ENCODE peak calls at places on chromosomes 5 and 9, in ten cellular contexts. Z is H1, A is GM12892, J is spleen, K is HCT116, V is GM23338, R is upper lobe of left lung, P is SK-N-SH, H is prostate gland, M is breast epithelium. W is an unnamed sample.

GRCh38 chr9:69149321-69149807 is 24.7 kb upstream of the TJP2 start:
- DNase-seq in Z (no peak), A (no peak), J (no peak), K (no peak), V (peak), R (no peak), P (no peak), H (no peak), M (no peak), W (no peak)

GRCh38 chr9:74872619-74873233 is 15.0 kb downstream of the TRPM6 start:
- DNase-seq in Z (no peak), A (no peak), J (no peak), K (no peak), V (no peak), R (no peak), P (no peak), H (no peak), M (no peak), W (no peak)

GRCh38 chr5:140311011-140311467 is 8.1 kb upstream of the PFDN1 start:
- DNase-seq in Z (no peak), A (no peak), J (no peak), K (no peak), V (no peak), R (no peak), P (no peak), H (no peak), M (no peak), W (no peak)

GRCh38 chr9:126379661-126380365 is 53.2 kb downstream of the MVB12B start:
- DNase-seq in Z (no peak), A (no peak), J (no peak), K (no peak), V (no peak), R (no peak), P (no peak), H (no peak), M (no peak), W (no peak)

GRCh38 chr9:111037744-111038335 is 430 bp downstream of the LPAR1 start:
- DNase-seq in Z (no peak), A (peak), J (peak), K (peak), V (peak), R (peak), P (peak), H (peak), M (peak), W (peak)

GRCh38 chr9:100581661-100582060 is 3.8 kb downstream of the CAVIN4 start:
- DNase-seq in Z (no peak), A (no peak), J (no peak), K (no peak), V (no peak), R (no peak), P (no peak), H (no peak), M (no peak), W (no peak)

GRCh38 chr5:38757451-38758245 is 88.2 kb upstream of the OSMR start:
- DNase-seq in Z (no peak), A (no peak), J (no peak), K (no peak), V (no peak), R (no peak), P (no peak), H (peak), M (no peak), W (no peak)

GRCh38 chr5:51559390-51559789 is 176.1 kb downstream of the ISL1 start:
- DNase-seq in Z (no peak), A (no peak), J (no peak), K (no peak), V (no peak), R (no peak), P (peak), H (no peak), M (no peak), W (no peak)

GRCh38 chr9:99112750-99113417 is 8.0 kb downstream of the TGFBR1 start:
- DNase-seq in Z (no peak), A (no peak), J (no peak), K (no peak), V (peak), R (no peak), P (no peak), H (no peak), M (no peak), W (no peak)

GRCh38 chr5:157670662-157671591 is at the start of gene C5orf52:
- DNase-seq in Z (no peak), A (peak), J (peak), K (no peak), V (peak), R (peak), P (peak), H (peak), M (no peak), W (peak)

GRCh38 chr5:43161244-43161643 is 30.8 kb upstream of the NIM1K start:
- DNase-seq in Z (no peak), A (no peak), J (no peak), K (no peak), V (no peak), R (no peak), P (no peak), H (no peak), M (no peak), W (no peak)

GRCh38 chr5:55568629-55569512 is 34.1 kb upstream of the PLPP1 start:
- DNase-seq in Z (no peak), A (no peak), J (no peak), K (no peak), V (peak), R (no peak), P (no peak), H (no peak), M (no peak), W (no peak)

GRCh38 chr9:88533951-88534455 is 975 bp upstream of the NXNL2 start:
- DNase-seq in Z (no peak), A (no peak), J (peak), K (no peak), V (peak), R (peak), P (no peak), H (no peak), M (no peak), W (peak)

GRCh38 chr5:141192110-141192725 is at the start of gene PCDHB10:
- DNase-seq in Z (no peak), A (no peak), J (no peak), K (peak), V (peak), R (no peak), P (peak), H (no peak), M (no peak), W (peak)

GRCh38 chr5:108818613-108819272 is 71.0 kb downstream of the FER start:
- DNase-seq in Z (no peak), A (no peak), J (no peak), K (no peak), V (no peak), R (no peak), P (no peak), H (no peak), M (no peak), W (no peak)

GRCh38 chr9:99556998-99557397 is 264.7 kb upstream of the NR4A3 start:
- DNase-seq in Z (no peak), A (no peak), J (no peak), K (no peak), V (no peak), R (no peak), P (no peak), H (no peak), M (no peak), W (no peak)

GRCh38 chr9:98248737-98249474 is 6.5 kb downstream of the TBC1D2 start:
- DNase-seq in Z (no peak), A (no peak), J (peak), K (no peak), V (no peak), R (peak), P (no peak), H (peak), M (no peak), W (peak)

GRCh38 chr9:131393622-131394463 is at the start of gene PRRC2B:
- DNase-seq in Z (peak), A (peak), J (peak), K (peak), V (peak), R (peak), P (peak), H (peak), M (peak), W (peak)

GRCh38 chr5:172683696-172684464 is 42.8 kb downstream of the NEURL1B start:
- DNase-seq in Z (no peak), A (no peak), J (peak), K (no peak), V (peak), R (peak), P (no peak), H (no peak), M (no peak), W (no peak)

GRCh38 chr5:59759600-59760357 is 133.7 kb downstream of the PDE4D start:
- DNase-seq in Z (no peak), A (no peak), J (no peak), K (no peak), V (peak), R (no peak), P (no peak), H (no peak), M (no peak), W (no peak)

GRCh38 chr5:41869150-41869738 is 981 bp downstream of the OXCT1 start:
- DNase-seq in Z (no peak), A (peak), J (peak), K (no peak), V (peak), R (peak), P (peak), H (peak), M (peak), W (peak)

GRCh38 chr9:68778635-68779034 is 73.6 kb downstream of the PIP5K1B start:
- DNase-seq in Z (no peak), A (no peak), J (no peak), K (no peak), V (no peak), R (no peak), P (no peak), H (no peak), M (no peak), W (no peak)

GRCh38 chr5:144583493-144584154 is 413.0 kb downstream of the KCTD16 start:
- DNase-seq in Z (no peak), A (no peak), J (no peak), K (no peak), V (peak), R (no peak), P (no peak), H (no peak), M (no peak), W (no peak)

GRCh38 chr5:181163487-181164075 is 16.2 kb downstream of the OR2V2 start:
- DNase-seq in Z (no peak), A (no peak), J (no peak), K (no peak), V (peak), R (no peak), P (no peak), H (no peak), M (no peak), W (no peak)

GRCh38 chr5:121988443-121988842 is 26.7 kb downstream of the SRFBP1 start:
- DNase-seq in Z (no peak), A (no peak), J (no peak), K (no peak), V (no peak), R (no peak), P (no peak), H (no peak), M (no peak), W (no peak)

GRCh38 chr5:174306345-174307030 is 261.0 kb downstream of the NSG2 start:
- DNase-seq in Z (no peak), A (no peak), J (no peak), K (no peak), V (no peak), R (no peak), P (no peak), H (no peak), M (no peak), W (no peak)

GRCh38 chr5:162558120-162558519 is 490.5 kb downstream of the GABRG2 start:
- DNase-seq in Z (no peak), A (no peak), J (no peak), K (no peak), V (no peak), R (no peak), P (no peak), H (no peak), M (no peak), W (no peak)

GRCh38 chr9:35812025-35812602 is at the start of gene SPAG8:
- DNase-seq in Z (peak), A (peak), J (peak), K (peak), V (peak), R (peak), P (peak), H (peak), M (peak), W (peak)

GRCh38 chr9:35814841-35815543 is at the start of gene HINT2:
- DNase-seq in Z (peak), A (peak), J (peak), K (peak), V (peak), R (peak), P (peak), H (peak), M (peak), W (peak)

GRCh38 chr9:35813434-35814105 is 1.3 kb downstream of the HINT2 start:
- DNase-seq in Z (no peak), A (no peak), J (no peak), K (peak), V (peak), R (no peak), P (peak), H (no peak), M (no peak), W (no peak)

GRCh38 chr9:35816708-35817107 is 1.9 kb upstream of the HINT2 start:
- DNase-seq in Z (no peak), A (no peak), J (no peak), K (no peak), V (peak), R (no peak), P (peak), H (no peak), M (no peak), W (no peak)

DNA sequence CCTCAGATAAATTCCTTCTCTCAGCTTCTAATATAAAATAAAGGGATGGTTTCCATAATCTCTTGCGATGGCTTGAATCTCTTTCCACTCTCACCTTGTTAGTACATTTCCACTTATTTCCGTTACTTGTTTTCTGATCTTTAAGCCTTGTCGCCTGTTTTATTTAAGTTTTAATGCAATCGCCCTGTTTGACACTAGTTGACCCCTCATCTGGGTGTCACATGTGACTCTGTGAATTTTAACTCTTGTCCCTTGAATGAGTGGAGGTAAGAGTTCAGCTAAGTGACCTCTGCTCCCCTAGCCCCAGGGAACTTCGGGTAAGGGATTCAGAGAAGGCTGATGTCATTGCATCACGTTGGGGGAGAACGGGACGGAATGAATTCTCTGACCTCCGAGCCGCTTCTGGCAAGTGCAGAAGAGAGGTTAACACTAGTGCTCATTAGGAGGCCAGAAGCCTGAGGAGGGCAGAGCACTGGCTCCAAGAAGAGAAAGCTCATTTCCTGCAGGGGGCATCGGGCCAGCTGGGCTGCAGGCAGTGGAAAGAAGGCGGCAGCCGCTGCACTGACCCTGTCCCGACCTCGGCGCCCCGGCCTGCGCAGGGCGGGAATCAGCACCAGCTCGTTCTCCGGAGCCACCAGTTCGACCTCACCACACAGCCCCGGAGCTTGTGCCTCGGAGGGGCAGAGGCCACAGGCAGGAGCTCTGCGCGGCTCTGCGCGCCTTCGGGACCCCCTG is 569 bp downstream of the HINT2 start:
- DNase-seq in Z (no peak), A (peak), J (peak), K (no peak), V (peak), R (no peak), P (peak), H (peak), M (peak), W (peak)
- TF ChIP-seq POLR2AphosphoS5 in Z (peak), A (no peak), J (no peak), K (no peak), V (no peak), R (no peak), P (no peak), H (no peak), M (no peak), W (peak)

GRCh38 chr9:120900821-120901220 is 23.8 kb upstream of the PHF19 start:
- DNase-seq in Z (no peak), A (no peak), J (no peak), K (no peak), V (no peak), R (no peak), P (no peak), H (no peak), M (no peak), W (no peak)

GRCh38 chr9:120902286-120902685 is 24.3 kb downstream of the TRAF1 start:
- DNase-seq in Z (no peak), A (no peak), J (no peak), K (no peak), V (no peak), R (no peak), P (no peak), H (no peak), M (no peak), W (no peak)

GRCh38 chr9:120902824-120903608 is 23.6 kb downstream of the TRAF1 start:
- DNase-seq in Z (no peak), A (no peak), J (no peak), K (no peak), V (no peak), R (no peak), P (no peak), H (no peak), M (no peak), W (no peak)

GRCh38 chr9:120901704-120902103 is 24.7 kb upstream of the PHF19 start:
- DNase-seq in Z (no peak), A (no peak), J (no peak), K (no peak), V (no peak), R (no peak), P (no peak), H (no peak), M (no peak), W (no peak)

DNA sequence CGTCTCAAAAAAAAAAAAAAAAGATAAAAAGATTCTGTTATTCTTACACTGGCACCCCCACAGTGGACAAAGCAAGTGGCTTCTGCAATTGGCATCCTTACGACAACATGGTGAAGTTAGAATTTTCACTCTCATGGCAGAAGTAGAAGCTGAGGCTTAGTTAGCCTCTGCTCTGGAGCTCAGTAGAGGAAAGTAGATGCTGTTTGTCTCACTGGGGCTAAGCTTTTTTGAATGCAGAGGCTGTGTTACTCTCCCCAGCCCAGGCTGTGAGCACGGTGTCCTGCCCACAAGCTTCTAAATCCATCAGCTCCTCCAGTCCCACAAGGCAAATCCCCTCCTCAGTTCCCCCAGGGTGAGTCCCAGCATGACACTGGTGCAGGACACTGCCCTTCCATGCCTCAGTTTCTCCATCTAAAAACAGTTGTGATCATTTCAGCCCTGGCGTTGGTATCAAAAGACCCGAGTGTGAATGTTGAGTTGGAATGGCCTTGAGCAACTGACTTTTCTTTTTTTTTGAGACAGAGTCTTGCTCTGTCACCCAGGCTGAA is 22.6 kb upstream of the PHF19 start:
- DNase-seq in Z (no peak), A (no peak), J (no peak), K (no peak), V (no peak), R (no peak), P (no peak), H (no peak), M (no peak), W (no peak)
- TF ChIP-seq POLR2AphosphoS5 in Z (no peak), A (peak), J (no peak), K (no peak), V (no peak), R (no peak), P (no peak), H (no peak), M (no peak), W (no peak)

GRCh38 chr5:177447066-177447610 is 524 bp downstream of the PRR7 start:
- DNase-seq in Z (no peak), A (peak), J (peak), K (no peak), V (peak), R (no peak), P (peak), H (no peak), M (no peak), W (no peak)

GRCh38 chr5:177446184-177447065 is at the start of gene PRR7:
- DNase-seq in Z (no peak), A (peak), J (peak), K (no peak), V (peak), R (peak), P (peak), H (peak), M (no peak), W (no peak)

GRCh38 chr5:177448244-177448950 is 1.8 kb downstream of the PRR7 start:
- DNase-seq in Z (no peak), A (no peak), J (no peak), K (no peak), V (no peak), R (no peak), P (no peak), H (no peak), M (no peak), W (no peak)

GRCh38 chr5:177449140-177450061 is 2.8 kb downstream of the PRR7 start:
- DNase-seq in Z (no peak), A (no peak), J (no peak), K (no peak), V (no peak), R (no peak), P (no peak), H (no peak), M (no peak), W (no peak)

GRCh38 chr5:177447611-177448243 is 1.1 kb downstream of the PRR7 start:
- DNase-seq in Z (no peak), A (no peak), J (peak), K (peak), V (peak), R (peak), P (peak), H (no peak), M (peak), W (peak)
- TF ChIP-seq POLR2AphosphoS5 in Z (peak), A (no peak), J (peak), K (peak), V (no peak), R (no peak), P (peak), H (no peak), M (peak), W (no peak)

DNA sequence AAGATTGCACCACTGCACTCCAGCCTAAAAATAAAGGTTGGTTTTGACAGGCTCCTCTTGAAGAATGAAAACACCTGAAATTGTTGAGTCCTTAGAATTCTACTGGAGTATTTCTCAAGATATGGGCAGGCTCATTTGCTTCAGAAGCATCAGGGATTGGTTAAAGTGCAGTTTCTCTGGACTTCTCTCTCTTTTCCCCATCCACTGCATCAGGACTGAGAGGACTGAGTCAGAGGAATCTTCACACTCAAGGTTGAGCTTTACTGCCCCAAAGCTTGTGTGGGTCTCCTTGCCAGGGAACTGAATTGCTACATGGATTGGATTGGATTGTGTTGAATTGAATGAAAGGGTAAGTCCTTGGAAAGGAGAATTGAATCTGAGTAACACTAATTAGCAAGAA is 7.5 kb upstream of the CCDC69 start:
- DNase-seq in Z (no peak), A (no peak), J (no peak), K (no peak), V (no peak), R (no peak), P (no peak), H (no peak), M (no peak), W (no peak)
- TF ChIP-seq POLR2AphosphoS5 in Z (no peak), A (no peak), J (no peak), K (no peak), V (no peak), R (no peak), P (no peak), H (no peak), M (no peak), W (no peak)